ENCODE peak calls at places on chromosomes 16 and 17, in six cellular contexts. R, H, P, M, B and Q are unnamed samples.

GRCh38 chr17:418421-418751 is 65.8 kb upstream of the RPH3AL start:
- DNase-seq in R (no peak), H (no peak), P (no peak), M (no peak), B (no peak), Q (no peak)

GRCh38 chr17:43423777-43424455 is 25.1 kb downstream of the ARL4D start:
- DNase-seq in M (no peak), B (no peak), R (no peak), H (no peak), P (no peak), Q (no peak)

GRCh38 chr17:38583176-38583575 is 22.6 kb downstream of the SRCIN1 start:
- DNase-seq in P (no peak), R (no peak), H (no peak), M (no peak), B (no peak), Q (no peak)

GRCh38 chr16:24610421-24610765 is 71.0 kb downstream of the RBBP6 start:
- DNase-seq in B (no peak), P (no peak), M (no peak), H (no peak), R (no peak), Q (peak; percentile 33)

GRCh38 chr16:845349-845740 is 44.8 kb upstream of the GNG13 start:
- DNase-seq in P (no peak), B (no peak), R (no peak), H (no peak), M (no peak), Q (no peak)

GRCh38 chr16:67017451-67017750 is 11.5 kb upstream of the CBFB start:
- DNase-seq in B (no peak), R (no peak), H (no peak), M (no peak), P (no peak), Q (no peak)

GRCh38 chr17:3796110-3796821 is 4.7 kb downstream of the ITGAE start:
- DNase-seq in H (peak; percentile 90), P (no peak), R (no peak), M (no peak), B (no peak), Q (no peak)

GRCh38 chr16:53804467-53804866 is 100.5 kb downstream of the FTO start:
- DNase-seq in M (no peak), B (no peak), P (no peak), R (no peak), H (no peak), Q (no peak)

GRCh38 chr16:84810518-84811273 is 9.1 kb upstream of the CRISPLD2 start:
- DNase-seq in B (no peak), H (peak; percentile 40), P (no peak), R (no peak), M (no peak), Q (no peak)

GRCh38 chr17:81961087-81961514 is at the start of gene NOTUM:
- DNase-seq in H (no peak), P (no peak), M (peak; percentile 70), B (peak; percentile 79), R (peak; percentile 83), Q (no peak)

GRCh38 chr16:85328665-85329058 is 216.4 kb upstream of the CIBAR2 start:
- DNase-seq in H (no peak), P (no peak), R (peak; percentile 67), M (peak; percentile 87), B (no peak), Q (no peak)

GRCh38 chr17:13510062-13510461 is 91.7 kb downstream of the HS3ST3A1 start:
- DNase-seq in M (no peak), R (peak; percentile 69), B (no peak), P (no peak), H (no peak), Q (no peak)

GRCh38 chr17:49551221-49552069 is 24.2 kb upstream of the NXPH3 start:
- DNase-seq in H (no peak), M (no peak), P (no peak), R (no peak), B (no peak), Q (no peak)

GRCh38 chr16:30046588-30046987 is 15.5 kb upstream of the TLCD3B start:
- DNase-seq in R (no peak), B (no peak), H (no peak), P (no peak), M (no peak), Q (no peak)

GRCh38 chr16:78524066-78524595 is 424.7 kb downstream of the WWOX start:
- DNase-seq in M (no peak), R (no peak), B (no peak), P (no peak), H (no peak), Q (no peak)

GRCh38 chr17:924711-925480 is 54.7 kb downstream of the NXN start:
- DNase-seq in M (no peak), R (no peak), B (no peak), P (no peak), H (no peak), Q (no peak)

GRCh38 chr17:44922746-44923470 is 7.6 kb upstream of the GFAP start:
- DNase-seq in R (no peak), B (no peak), H (no peak), P (no peak), M (peak; percentile 47), Q (no peak)

GRCh38 chr17:56785396-56785795 is 48.3 kb downstream of the C17orf67 start:
- DNase-seq in P (no peak), H (no peak), M (no peak), B (no peak), R (no peak), Q (no peak)

GRCh38 chr17:82943751-82944150 is 103.9 kb upstream of the ZNF750 start:
- DNase-seq in M (no peak), R (no peak), H (no peak), P (no peak), B (no peak), Q (no peak)

GRCh38 chr17:42484304-42484703 is 25.6 kb downstream of the ATP6V0A1 start:
- DNase-seq in R (no peak), B (peak; percentile 99), P (no peak), H (peak; percentile 70), M (no peak), Q (no peak)

GRCh38 chr16:73068546-73069401 is 20.8 kb upstream of the ZFHX3 start:
- DNase-seq in P (no peak), R (no peak), B (peak; percentile 63), H (no peak), M (no peak), Q (no peak)

GRCh38 chr16:4891097-4891885 is 44.0 kb downstream of the UBN1 start:
- DNase-seq in H (no peak), M (no peak), B (no peak), R (no peak), P (no peak), Q (no peak)

GRCh38 chr17:81228420-81228819 is 5.7 kb upstream of the CEP131 start:
- DNase-seq in R (no peak), H (no peak), P (no peak), M (no peak), B (no peak), Q (no peak)

GRCh38 chr17:79740413-79740812 is 9.7 kb downstream of the ENPP7 start:
- DNase-seq in H (no peak), M (no peak), P (no peak), B (no peak), R (no peak), Q (no peak)

GRCh38 chr17:63436523-63437110 is 9.5 kb downstream of the CYB561 start:
- DNase-seq in M (peak; percentile 68), R (no peak), B (no peak), H (no peak), P (peak; percentile 37), Q (no peak)

GRCh38 chr17:63437287-63438091 is 8.6 kb downstream of the CYB561 start:
- DNase-seq in H (no peak), R (peak; percentile 54), P (no peak), B (no peak), M (no peak), Q (no peak)

GRCh38 chr17:63435681-63436522 is 10.2 kb downstream of the CYB561 start:
- DNase-seq in H (no peak), M (peak; percentile 75), B (no peak), P (no peak), R (peak; percentile 48), Q (no peak)

GRCh38 chr17:63433746-63434591 is 12.1 kb downstream of the CYB561 start:
- DNase-seq in P (no peak), R (no peak), B (no peak), M (no peak), H (no peak), Q (no peak)

GRCh38 chr17:63434951-63435571 is 11.0 kb downstream of the CYB561 start:
- DNase-seq in M (no peak), B (no peak), P (peak; percentile 37), R (no peak), H (no peak), Q (no peak)
- TF ChIP-seq ZNF274 in M (no peak), B (no peak), P (no peak), R (no peak), H (no peak), Q (no peak)

GRCh38 chr16:82634955-82635610 is 8.3 kb downstream of the CDH13 start:
- DNase-seq in R (no peak), M (no peak), B (no peak), H (no peak), P (no peak), Q (no peak)

GRCh38 chr16:82631701-82632685 is 5.2 kb downstream of the CDH13 start:
- DNase-seq in P (no peak), M (no peak), B (no peak), H (no peak), R (peak; percentile 39), Q (no peak)

GRCh38 chr16:82636485-82636884 is 9.7 kb downstream of the CDH13 start:
- DNase-seq in R (no peak), B (no peak), M (no peak), H (no peak), P (no peak), Q (no peak)

GRCh38 chr16:82636958-82637357 is 10.2 kb downstream of the CDH13 start:
- DNase-seq in M (no peak), H (no peak), P (no peak), B (no peak), R (no peak), Q (no peak)

DNA sequence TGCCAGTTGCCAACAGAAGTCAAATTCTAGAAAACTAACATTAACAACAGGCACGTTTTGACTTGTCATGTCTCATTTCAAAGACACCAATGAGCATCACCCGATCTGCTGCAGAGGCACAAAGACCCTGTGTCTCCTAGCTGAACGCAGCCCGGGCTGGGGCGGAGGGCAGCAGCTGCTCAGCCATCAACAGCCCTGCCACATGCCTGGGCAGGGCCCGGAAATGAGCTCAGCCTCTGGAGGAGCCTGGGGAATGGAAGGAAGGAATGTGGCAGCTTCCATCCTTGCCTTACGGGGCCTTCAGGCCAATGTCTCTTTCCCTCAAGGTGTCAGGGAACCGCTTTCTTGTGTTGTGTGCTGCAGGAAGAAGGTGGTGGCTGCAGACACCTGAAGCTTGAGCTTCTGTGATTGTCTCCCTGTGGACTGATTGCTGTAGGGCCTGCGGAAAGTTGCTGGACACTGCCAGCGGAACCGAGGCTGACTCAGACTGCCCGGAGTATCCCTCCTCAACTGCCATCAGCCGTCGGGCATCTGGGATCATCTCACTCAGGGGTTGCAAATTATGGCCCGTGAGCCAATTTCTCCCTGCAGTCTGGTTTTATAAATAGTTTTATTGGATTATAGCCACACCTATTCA is 7.3 kb downstream of the CDH13 start:
- DNase-seq in B (no peak), M (no peak), R (no peak), P (no peak), H (no peak), Q (no peak)
- TF ChIP-seq YY1 in B (no peak), M (no peak), R (no peak), P (no peak), H (no peak), Q (no peak)

GRCh38 chr17:32954477-32954876 is 26.5 kb downstream of the TMEM98 start:
- DNase-seq in P (no peak), B (peak; percentile 29), M (no peak), R (no peak), H (no peak), Q (no peak)
- H3K4me1 ChIP-seq in P (no peaks in the 10 kb centered on the region), B (peaks cover 20% of the 10 kb centered on the region), M (no peaks in the 10 kb centered on the region), R (peaks cover 12% of the 10 kb centered on the region), H (no peaks in the 10 kb centered on the region), Q (no peaks in the 10 kb centered on the region)

GRCh38 chr17:21245703-21246102 is 7.5 kb downstream of the NATD1 start:
- DNase-seq in B (no peak), M (no peak), H (no peak), P (no peak), R (no peak), Q (no peak)
- TF ChIP-seq ZNF274 in B (no peak), M (no peak), H (no peak), P (no peak), R (no peak), Q (no peak)